ENCODE peak calls at places on chromosomes 4 and X, in eight cellular contexts. V, U, F, D, M, J, T and G are unnamed samples.

GRCh38 chr4:8558080-8558960 is 21.9 kb upstream of the GPR78 start:
- DNase-seq in V (no peak), T (peak), D (no peak), M (no peak), F (no peak), U (no peak), J (no peak), G (peak)

GRCh38 chr4:180665481-180665880 is 1577.7 kb upstream of the TENM3 start:
- DNase-seq in T (no peak), V (no peak), J (no peak), F (no peak), M (no peak), U (no peak), D (no peak), G (no peak)

GRCh38 chr4:55545681-55546632 is 752 bp downstream of the CLOCK start:
- DNase-seq in U (no peak), M (peak), J (peak), V (peak), F (peak), T (peak), D (peak), G (peak)

GRCh38 chr4:152972821-152973613 is 36.9 kb downstream of the FHDC1 start:
- DNase-seq in J (peak), V (no peak), M (no peak), F (no peak), T (peak), U (peak), D (no peak), G (no peak)

GRCh38 chr4:37138019-37138653 is 106.4 kb upstream of the NWD2 start:
- DNase-seq in D (no peak), U (no peak), V (no peak), T (no peak), F (no peak), M (no peak), J (no peak), G (no peak)

GRCh38 chr4:54669831-54670230 is 12.1 kb downstream of the KIT start:
- DNase-seq in J (no peak), D (no peak), T (no peak), V (no peak), F (no peak), M (no peak), U (no peak), G (no peak)

GRCh38 chrX:46575991-46576392 is 2.4 kb downstream of the CHST7 start:
- DNase-seq in V (peak), D (peak), M (no peak), T (peak), J (peak), F (no peak), U (no peak), G (no peak)

GRCh38 chrX:130091976-130092522 is 18.2 kb downstream of the ELF4 start:
- DNase-seq in V (peak), M (no peak), D (peak), J (no peak), T (no peak), U (no peak), F (peak), G (no peak)

GRCh38 chr4:158710814-158711213 is 12.4 kb downstream of the PPID start:
- DNase-seq in D (no peak), M (peak), V (no peak), J (no peak), T (peak), F (no peak), U (no peak), G (no peak)

GRCh38 chr4:76804060-76804459 is 93.9 kb downstream of the SOWAHB start:
- DNase-seq in D (no peak), M (no peak), T (peak), J (no peak), V (no peak), U (no peak), F (no peak), G (no peak)

GRCh38 chr4:88628746-88629145 is 36.5 kb downstream of the HERC3 start:
- DNase-seq in T (no peak), U (no peak), J (no peak), V (no peak), M (no peak), D (no peak), F (no peak), G (no peak)

GRCh38 chrX:20197641-20198210 is 56.1 kb upstream of the EIF1AX start:
- DNase-seq in M (no peak), F (no peak), T (no peak), V (no peak), U (no peak), J (no peak), D (no peak), G (no peak)

GRCh38 chr4:3445111-3445820 is 3.5 kb downstream of the HGFAC start:
- DNase-seq in U (no peak), D (no peak), V (no peak), M (no peak), J (no peak), T (no peak), F (peak), G (no peak)

GRCh38 chr4:101205878-101206277 is 141.4 kb downstream of the PPP3CA start:
- DNase-seq in D (no peak), M (peak), J (peak), U (no peak), V (no peak), F (no peak), T (peak), G (no peak)

GRCh38 chrX:97563531-97564133 is 679.9 kb downstream of the RPA4 start:
- DNase-seq in F (no peak), U (peak), M (no peak), V (peak), J (peak), D (peak), T (peak), G (peak)

GRCh38 chr4:138182838-138183426 is 59.2 kb downstream of the SLC7A11 start:
- DNase-seq in T (peak), U (peak), D (no peak), F (no peak), J (peak), V (no peak), M (peak), G (peak)

GRCh38 chr4:102308032-102308799 is 37.1 kb downstream of the SLC39A8 start:
- DNase-seq in J (peak), V (no peak), F (no peak), M (peak), U (no peak), T (peak), D (no peak), G (no peak)

GRCh38 chr4:70874268-70875156 is 27.7 kb upstream of the MOB1B start:
- DNase-seq in V (no peak), T (no peak), J (no peak), U (no peak), D (no peak), F (no peak), M (no peak), G (no peak)

GRCh38 chr4:94171616-94172015 is 36.0 kb upstream of the SMARCAD1 start:
- DNase-seq in D (no peak), F (no peak), U (no peak), J (no peak), T (no peak), V (no peak), M (peak), G (no peak)
- TF ChIP-seq CTCF in D (no peak), F (no peak), U (peak), J (peak), T (peak), V (no peak), M (no peak), G (no peak)

DNA sequence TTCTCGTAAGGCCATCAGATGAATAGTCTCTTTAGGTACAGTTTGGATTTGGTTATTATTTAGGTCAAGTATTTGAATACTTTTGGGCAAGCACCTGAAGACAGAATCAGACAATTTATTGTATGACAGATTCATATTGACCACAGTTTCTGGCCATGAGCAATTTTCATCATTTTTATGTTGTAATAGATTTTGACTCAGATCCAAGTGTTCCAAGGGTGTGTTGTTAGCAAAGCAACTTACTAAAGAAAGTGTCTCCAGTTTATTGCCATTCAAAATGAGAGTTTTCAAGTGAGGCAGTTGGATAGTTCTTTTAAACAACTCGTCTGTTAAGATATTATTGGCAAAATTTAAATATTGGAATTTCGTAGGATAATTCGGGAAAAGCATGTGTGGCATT is 8.6 kb downstream of the TLR10 start:
- DNase-seq in J (peak), F (no peak), V (no peak), U (no peak), D (no peak), M (no peak), T (peak), G (no peak)
- TF ChIP-seq CTCF in J (no peak), F (no peak), V (no peak), U (no peak), D (no peak), M (no peak), T (no peak), G (no peak)

DNA sequence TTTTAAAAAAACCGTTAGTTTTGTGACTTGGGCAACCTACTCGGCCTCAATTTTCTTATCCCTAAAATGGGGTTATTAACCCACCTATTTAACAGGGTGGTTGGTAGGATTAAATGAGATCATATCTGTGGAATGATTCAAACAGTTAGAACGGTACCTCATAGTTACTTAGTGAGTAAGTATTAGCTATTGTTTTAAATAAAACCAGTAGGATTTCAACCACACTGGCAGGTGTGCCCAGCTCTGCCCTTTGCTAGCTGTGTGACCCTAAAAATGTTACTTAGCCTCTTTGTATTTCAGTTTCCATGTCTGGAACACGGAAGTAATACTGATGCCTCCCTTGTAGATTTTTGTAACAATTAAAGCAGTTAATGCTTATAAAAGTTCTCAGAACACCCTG is 225.8 kb upstream of the SPRY1 start:
- DNase-seq in J (peak), M (no peak), F (no peak), D (no peak), U (no peak), T (no peak), V (no peak), G (no peak)
- TF ChIP-seq CTCF in J (no peak), M (no peak), F (no peak), D (no peak), U (no peak), T (no peak), V (no peak), G (no peak)

GRCh38 chrX:39705299-39705698 is 392.5 kb downstream of the BCOR start:
- DNase-seq in V (peak), U (peak), M (peak), J (peak), F (peak), D (peak), T (peak), G (peak)
- TF ChIP-seq CTCF in V (no peak), U (peak), M (no peak), J (peak), F (peak), D (peak), T (peak), G (no peak)

GRCh38 chr4:154584259-154584658 is 6.3 kb downstream of the FGA start:
- DNase-seq in D (no peak), J (no peak), F (no peak), T (no peak), M (no peak), V (no peak), U (no peak), G (no peak)

GRCh38 chr4:154582723-154583122 is 7.8 kb downstream of the FGA start:
- DNase-seq in J (no peak), U (no peak), T (no peak), M (no peak), D (no peak), V (no peak), F (no peak), G (no peak)

GRCh38 chr4:154585369-154586018 is 5.0 kb downstream of the FGA start:
- DNase-seq in D (no peak), T (no peak), U (no peak), M (no peak), J (no peak), V (no peak), F (no peak), G (no peak)

GRCh38 chr4:154583677-154584076 is 6.9 kb downstream of the FGA start:
- DNase-seq in F (no peak), V (no peak), J (no peak), D (no peak), M (no peak), U (no peak), T (no peak), G (no peak)

GRCh38 chr4:154583230-154583629 is 7.3 kb downstream of the FGA start:
- DNase-seq in F (no peak), V (no peak), U (no peak), M (no peak), D (no peak), J (no peak), T (no peak), G (no peak)
- TF ChIP-seq CTCF in F (no peak), V (no peak), U (no peak), M (no peak), D (no peak), J (no peak), T (no peak), G (no peak)